ENCODE peak calls at places on chromosome 19, in four cellular contexts. U, G, B and Z are unnamed samples.

GRCh38 chr19:12194827-12195500 is 32.1 kb downstream of the ZNF136 start:
- DNase-seq in U (peak), G (peak), B (peak), Z (no peak)

GRCh38 chr19:53594811-53595509 is 36.8 kb upstream of the DPRX start:
- DNase-seq in U (no peak), G (no peak), B (no peak), Z (no peak)

GRCh38 chr19:38046254-38047047 is 139.4 kb downstream of the SIPA1L3 start:
- DNase-seq in U (no peak), G (peak), B (no peak), Z (no peak)

GRCh38 chr19:5358173-5358800 is 17.7 kb upstream of the PTPRS start:
- DNase-seq in U (no peak), G (no peak), B (no peak), Z (no peak)

GRCh38 chr19:6535558-6536137 is 4.8 kb downstream of the TNFSF9 start:
- DNase-seq in U (no peak), G (no peak), B (no peak), Z (no peak)

GRCh38 chr19:42121666-42122069 is 10.6 kb downstream of the POU2F2 start:
- DNase-seq in U (no peak), G (peak), B (no peak), Z (no peak)

GRCh38 chr19:1213391-1214286 is 8.1 kb downstream of the STK11 start:
- DNase-seq in U (no peak), G (peak), B (no peak), Z (peak)

GRCh38 chr19:42561512-42561911 is 33.2 kb downstream of the CEACAM8 start:
- DNase-seq in U (no peak), G (no peak), B (no peak), Z (no peak)

GRCh38 chr19:18063463-18063862 is 23.3 kb downstream of the IL12RB1 start:
- DNase-seq in U (no peak), G (no peak), B (no peak), Z (no peak)
- TF ChIP-seq CTCF in U (no peak), G (no peak), B (no peak), Z (peak)

GRCh38 chr19:40806385-40807146 is 7.6 kb downstream of the EGLN2 start:
- DNase-seq in U (peak), G (peak), B (peak), Z (peak)
- TF ChIP-seq CTCF in U (peak), G (peak), B (peak), Z (peak)

DNA sequence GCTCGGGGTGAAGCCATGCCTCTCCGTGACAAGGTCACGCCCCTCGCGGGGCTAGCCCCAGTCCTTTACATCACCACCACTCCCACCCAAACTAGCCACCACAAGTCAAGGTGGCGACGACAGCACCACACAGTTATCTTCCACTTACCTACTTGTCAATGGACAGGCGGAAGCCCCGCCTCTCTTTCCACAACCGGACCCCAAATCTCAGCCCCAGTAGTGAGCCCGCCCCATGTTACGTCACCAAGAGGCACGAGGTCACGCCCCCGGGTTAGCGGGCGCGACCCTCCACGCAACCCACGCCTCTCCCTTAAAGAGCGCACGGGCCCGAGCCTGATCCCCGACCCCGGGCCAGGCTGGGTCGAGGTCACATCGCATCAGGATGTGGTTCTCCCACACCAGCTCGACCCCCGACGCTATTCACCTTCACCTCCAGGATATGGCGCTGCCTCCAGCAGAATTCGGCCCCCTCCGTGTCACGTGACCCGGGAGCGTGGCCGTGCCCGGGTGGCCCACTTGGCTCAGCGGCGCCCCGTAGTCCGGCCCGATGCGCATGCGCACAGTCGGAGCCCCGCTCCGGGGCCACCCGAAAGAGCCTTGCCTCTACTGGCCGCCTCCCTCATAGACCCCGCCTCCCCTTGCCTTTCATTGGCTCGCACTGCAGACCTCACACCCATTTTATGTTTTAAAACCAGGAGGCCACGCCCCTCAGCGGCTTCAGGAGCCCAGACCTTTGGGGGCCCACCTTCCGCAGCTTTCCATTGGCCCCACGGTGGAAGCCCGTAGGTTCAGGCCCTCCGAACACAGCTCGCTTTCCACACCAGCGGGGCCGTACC is 18.2 kb downstream of the SYDE1 start:
- DNase-seq in U (peak), G (peak), B (peak), Z (peak)
- TF ChIP-seq CTCF in U (peak), G (no peak), B (no peak), Z (peak)

GRCh38 chr19:10566408-10566657 is 523 bp upstream of the KRI1 start:
- DNase-seq in U (no peak), G (no peak), B (no peak), Z (no peak)

GRCh38 chr19:10565567-10566407 is at the start of gene KRI1:
- DNase-seq in U (peak), G (peak), B (peak), Z (peak)

GRCh38 chr19:10562609-10563008 is 3.2 kb downstream of the KRI1 start:
- DNase-seq in U (no peak), G (no peak), B (no peak), Z (no peak)

GRCh38 chr19:10566658-10567410 is 1.0 kb upstream of the KRI1 start:
- DNase-seq in U (no peak), G (peak), B (no peak), Z (no peak)

GRCh38 chr19:10565028-10565566 is 713 bp downstream of the KRI1 start:
- DNase-seq in U (no peak), G (peak), B (no peak), Z (no peak)
- TF ChIP-seq CTCF in U (no peak), G (peak), B (no peak), Z (no peak)

GRCh38 chr19:14116918-14117578 is 514 bp downstream of the PRKACA start:
- DNase-seq in U (no peak), G (no peak), B (no peak), Z (no peak)
- TF ChIP-seq CTCF in U (no peak), G (no peak), B (no peak), Z (no peak)

DNA sequence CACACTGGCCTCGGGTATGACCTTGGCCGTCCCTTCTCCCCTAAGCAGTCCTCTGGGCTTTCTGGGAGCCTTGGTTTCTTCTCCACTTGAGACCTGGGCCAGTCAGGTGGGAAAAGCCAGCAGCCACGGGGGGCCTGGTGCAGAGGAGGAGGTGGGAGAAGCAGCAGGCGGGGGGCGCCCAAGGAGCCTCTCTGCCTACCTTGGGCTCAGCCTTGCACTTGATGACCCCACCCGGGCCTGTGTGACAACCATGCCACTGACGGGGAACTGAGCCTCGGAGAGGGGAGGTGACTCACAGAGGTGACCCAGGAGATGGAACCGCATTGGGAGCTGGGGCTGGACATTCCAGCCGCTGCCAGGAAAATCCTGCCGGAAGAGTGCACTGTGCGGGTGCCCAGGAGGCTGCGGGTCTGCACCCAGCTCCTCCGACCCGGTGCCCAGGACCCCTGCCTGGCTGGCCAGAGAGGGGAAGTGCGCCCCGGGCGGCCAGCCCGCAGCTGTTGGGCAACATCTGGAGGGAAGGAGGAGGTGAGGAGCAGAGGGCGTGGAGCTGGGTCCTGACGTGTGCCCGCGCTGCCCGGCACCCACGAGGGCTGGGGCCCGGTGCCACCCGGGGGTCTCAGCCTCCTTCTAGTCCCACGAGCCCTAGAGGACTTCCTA is 23.4 kb upstream of the SLC7A10 start:
- DNase-seq in U (no peak), G (no peak), B (no peak), Z (no peak)
- TF ChIP-seq CTCF in U (no peak), G (no peak), B (no peak), Z (no peak)